ENCODE peak calls at places on chromosomes 16 and 17, in five cellular contexts. M, E, T, L and A are unnamed samples.

GRCh38 chr16:12145918-12146317 is 169.4 kb downstream of the SNX29 start:
- DNase-seq in E (no peak), L (no peak), T (no peak), M (no peak), A (no peak)

GRCh38 chr17:70072900-70073299 is 2.1 kb upstream of the KCNJ16 start:
- DNase-seq in M (no peak), T (peak; percentile 64), L (peak; percentile 39), E (peak; percentile 54), A (no peak)

GRCh38 chr16:85901110-85901509 is 2.1 kb downstream of the IRF8 start:
- DNase-seq in T (no peak), L (no peak), M (no peak), E (no peak), A (no peak)

GRCh38 chr17:31490991-31491793 is 99.7 kb downstream of the RAB11FIP4 start:
- DNase-seq in L (no peak), M (no peak), E (no peak), T (no peak), A (no peak)

GRCh38 chr17:57459286-57459915 is 203.1 kb downstream of the MSI2 start:
- DNase-seq in L (no peak), E (no peak), T (no peak), M (no peak), A (peak; percentile 79)

GRCh38 chr16:67394271-67395104 is 1.2 kb upstream of the TPPP3 start:
- DNase-seq in T (no peak), M (no peak), L (peak; percentile 41), E (no peak), A (no peak)

GRCh38 chr17:72456026-72456569 is 335.3 kb downstream of the SOX9 start:
- DNase-seq in E (no peak), M (no peak), T (no peak), L (peak; percentile 38), A (peak; percentile 75)

GRCh38 chr17:4110152-4110551 is 32.7 kb downstream of the ZZEF1 start:
- DNase-seq in T (no peak), L (no peak), E (no peak), M (no peak), A (no peak)

GRCh38 chr17:77287432-77288068 is 146.8 kb downstream of the SEC14L1 start:
- DNase-seq in L (peak; percentile 91), E (no peak), T (no peak), M (no peak), A (peak; percentile 93)

GRCh38 chr16:81678326-81679095 is 100.6 kb upstream of the PLCG2 start:
- DNase-seq in E (no peak), M (no peak), L (no peak), T (no peak), A (no peak)

GRCh38 chr17:65163990-65164495 is 26.9 kb downstream of the RGS9 start:
- DNase-seq in L (peak; percentile 47), T (no peak), E (no peak), M (no peak), A (peak; percentile 81)

GRCh38 chr16:75653926-75654325 is 6.4 kb downstream of the TERF2IP start:
- DNase-seq in T (no peak), L (no peak), E (no peak), M (no peak), A (no peak)

GRCh38 chr17:66272699-66273390 is 29.6 kb upstream of the PRKCA start:
- DNase-seq in T (no peak), L (peak; percentile 16), E (no peak), M (no peak), A (peak; percentile 90)

GRCh38 chr16:73082608-73083007 is 34.7 kb upstream of the ZFHX3 start:
- DNase-seq in T (no peak), L (no peak), E (no peak), M (no peak), A (peak; percentile 72)

GRCh38 chr17:58121925-58122324 is 26.3 kb upstream of the OR4D1 start:
- DNase-seq in M (no peak), E (peak; percentile 0), L (no peak), T (peak; percentile 12), A (peak; percentile 38)

GRCh38 chr16:684067-684794 is at the start of gene JMJD8:
- DNase-seq in T (peak; percentile 94), M (peak; percentile 92), L (peak; percentile 97), E (peak; percentile 97), A (peak; percentile 96)

GRCh38 chr17:75831032-75831567 is 13.1 kb downstream of the UNC13D start:
- DNase-seq in L (no peak), M (no peak), E (no peak), T (no peak), A (no peak)

GRCh38 chr17:18959845-18960240 is 7.9 kb downstream of the SLC5A10 start:
- DNase-seq in E (no peak), M (no peak), T (no peak), L (no peak), A (no peak)

GRCh38 chr16:53945996-53946395 is 242.0 kb downstream of the FTO start:
- DNase-seq in E (peak; percentile 16), T (peak; percentile 30), L (peak; percentile 34), M (no peak), A (peak; percentile 6)

GRCh38 chr16:85441189-85441889 is 171.8 kb upstream of the GSE1 start:
- DNase-seq in L (no peak), M (no peak), T (no peak), E (no peak), A (peak; percentile 47)

GRCh38 chr17:62767997-62768396 is 40.1 kb downstream of the MARCHF10 start:
- DNase-seq in E (no peak), L (no peak), M (no peak), T (no peak), A (no peak)

GRCh38 chr17:47959825-47960655 is 2.4 kb upstream of the PRR15L start:
- DNase-seq in T (no peak), L (peak; percentile 78), M (no peak), E (no peak), A (no peak)

GRCh38 chr16:55628306-55628968 is 27.4 kb upstream of the SLC6A2 start:
- DNase-seq in E (no peak), M (no peak), T (no peak), L (no peak), A (no peak)

GRCh38 chr17:38892620-38893019 is 22.8 kb downstream of the LASP1 start:
- DNase-seq in M (no peak), E (no peak), T (no peak), L (no peak), A (no peak)

GRCh38 chr17:67496286-67496685 is 119.2 kb downstream of the PITPNC1 start:
- DNase-seq in E (no peak), L (no peak), M (no peak), T (no peak), A (no peak)

GRCh38 chr17:47188266-47188665 is 829 bp downstream of the CDC27 start:
- DNase-seq in T (no peak), M (no peak), E (no peak), L (peak; percentile 18), A (peak; percentile 23)

GRCh38 chr17:81440511-81441244 is 45.4 kb downstream of the BAHCC1 start:
- DNase-seq in T (no peak), E (no peak), M (no peak), L (no peak), A (peak; percentile 53)